ENCODE peak calls at places on chromosome 1, in five cellular contexts. L is IMR-90, X is foreskin melanocyte, F is NCI-H526 treated with DMSO at 0.1 percent for 48 hours, D is fibroblast of the aortic adventitia. K is an unnamed sample.

GRCh38 chr1:169680377-169681019 is 30.9 kb downstream of the SELL start:
- DNase-seq in D (no peak), L (no peak), X (no peak), F (no peak), K (no peak)

GRCh38 chr1:21673277-21673780 is 4.2 kb upstream of the RAP1GAP start:
- DNase-seq in X (no peak), D (peak), L (peak), F (no peak), K (no peak)

GRCh38 chr1:227896710-227897655 is 50.7 kb downstream of the WNT9A start:
- DNase-seq in F (no peak), D (no peak), L (no peak), X (no peak), K (no peak)

GRCh38 chr1:7159116-7159781 is 374.0 kb downstream of the CAMTA1 start:
- DNase-seq in F (no peak), L (no peak), X (no peak), D (no peak), K (no peak)

GRCh38 chr1:89547563-89548485 is 23.2 kb downstream of the LRRC8B start:
- DNase-seq in L (peak), X (peak), F (no peak), D (no peak), K (peak)

GRCh38 chr1:222843434-222844107 is 28.7 kb downstream of the DISP1 start:
- DNase-seq in F (no peak), X (no peak), D (no peak), L (no peak), K (no peak)

GRCh38 chr1:33180226-33181037 is 1.4 kb downstream of the TRIM62 start:
- DNase-seq in D (peak), X (peak), F (peak), L (peak), K (peak)

GRCh38 chr1:119276558-119276957 is 92.0 kb upstream of the HAO2 start:
- DNase-seq in F (peak), L (no peak), D (no peak), X (no peak), K (peak)

GRCh38 chr1:234725177-234726132 is 115.5 kb upstream of the IRF2BP2 start:
- DNase-seq in F (no peak), L (no peak), X (no peak), D (peak), K (peak)

GRCh38 chr1:55286851-55287602 is 71.9 kb upstream of the USP24 start:
- DNase-seq in X (no peak), F (no peak), L (peak), D (peak), K (no peak)

GRCh38 chr1:26072305-26072704 is 4.9 kb upstream of the TRIM63 start:
- DNase-seq in F (no peak), D (no peak), X (no peak), L (no peak), K (no peak)

GRCh38 chr1:201108614-201109013 is 3.6 kb downstream of the CACNA1S start:
- DNase-seq in X (no peak), F (peak), L (no peak), D (no peak), K (peak)

GRCh38 chr1:55474168-55474786 is 259.1 kb upstream of the USP24 start:
- DNase-seq in X (no peak), F (no peak), L (peak), D (peak), K (no peak)

GRCh38 chr1:2539312-2539907 is 9.3 kb upstream of the HES5 start:
- DNase-seq in L (no peak), X (no peak), F (no peak), D (no peak), K (no peak)

GRCh38 chr1:11930571-11931445 is 3.7 kb upstream of the PLOD1 start:
- DNase-seq in D (peak), L (peak), F (no peak), X (peak), K (no peak)

GRCh38 chr1:206649261-206649660 is 13.9 kb downstream of the DYRK3 start:
- DNase-seq in F (no peak), X (no peak), D (no peak), L (no peak), K (no peak)

GRCh38 chr1:56301791-56302190 is 277.6 kb downstream of the PLPP3 start:
- DNase-seq in F (no peak), D (peak), L (peak), X (no peak), K (no peak)

GRCh38 chr1:66371233-66372005 is 162.5 kb upstream of the SGIP1 start:
- DNase-seq in D (peak), L (peak), X (no peak), F (no peak), K (peak)

GRCh38 chr1:79353224-79353623 is 346.7 kb upstream of the ADGRL4 start:
- DNase-seq in X (peak), D (peak), F (no peak), L (peak), K (no peak)

GRCh38 chr1:111406325-111406768 is 21.2 kb downstream of the OVGP1 start:
- DNase-seq in X (no peak), L (peak), F (no peak), D (peak), K (peak)

GRCh38 chr1:59107516-59107915 is 189.4 kb upstream of the FGGY start:
- DNase-seq in F (no peak), D (peak), L (no peak), X (no peak), K (no peak)

GRCh38 chr1:198681831-198682756 is 43.3 kb downstream of the PTPRC start:
- DNase-seq in L (peak), X (peak), F (peak), D (peak), K (peak)

K was measured in DMS153.